ENCODE peak calls at places on chromosomes 1 and 21, in five cellular contexts. W, Q, P, R and Y are unnamed samples.

GRCh38 chr1:85280636-85281035 is 4.2 kb upstream of the BCL10 start:
- DNase-seq in W (no peak), P (no peak), Q (no peak), R (no peak), Y (no peak)

GRCh38 chr1:56120021-56120420 is 459.3 kb downstream of the PLPP3 start:
- DNase-seq in W (no peak), R (no peak), Q (no peak), P (no peak), Y (no peak)

GRCh38 chr1:246166841-246167240 is 340.2 kb downstream of the SMYD3 start:
- DNase-seq in P (no peak), W (no peak), Q (no peak), R (no peak), Y (no peak)

GRCh38 chr1:164265232-164265631 is 293.8 kb upstream of the PBX1 start:
- DNase-seq in R (no peak), W (no peak), P (no peak), Q (no peak), Y (no peak)

GRCh38 chr1:168520052-168520751 is 23.6 kb downstream of the XCL2 start:
- DNase-seq in P (no peak), W (no peak), Q (no peak), R (no peak), Y (no peak)

GRCh38 chr1:175244206-175244605 is 51.6 kb upstream of the KIAA0040 start:
- DNase-seq in P (no peak), Q (no peak), R (no peak), W (no peak), Y (no peak)

GRCh38 chr21:42381347-42381984 is 14.4 kb downstream of the TMPRSS3 start:
- DNase-seq in P (peak), R (no peak), Q (peak), W (no peak), Y (no peak)

GRCh38 chr1:98104285-98104684 is 183.5 kb upstream of the DPYD start:
- DNase-seq in Q (no peak), W (no peak), P (no peak), R (no peak), Y (no peak)

GRCh38 chr1:59360170-59360569 is 63.3 kb downstream of the FGGY start:
- DNase-seq in W (no peak), R (no peak), P (no peak), Q (no peak), Y (peak)

GRCh38 chr1:217363319-217363718 is 267.6 kb downstream of the GPATCH2 start:
- DNase-seq in P (no peak), R (no peak), W (no peak), Q (no peak), Y (no peak)

GRCh38 chr1:23202263-23202749 is 15.0 kb downstream of the HTR1D start:
- DNase-seq in P (no peak), W (no peak), R (no peak), Q (no peak), Y (no peak)

GRCh38 chr1:108503062-108503740 is 53.1 kb downstream of the NBPF6 start:
- DNase-seq in W (no peak), P (no peak), Q (no peak), R (no peak), Y (peak)

GRCh38 chr1:241821363-241821762 is 26.6 kb upstream of the EXO1 start:
- DNase-seq in Q (no peak), R (no peak), W (no peak), P (no peak), Y (no peak)